ENCODE peak calls at places on chromosomes 2 and 18, in nine cellular contexts. Y, C, B, P, M, Q, V, E and S are unnamed samples. For H3K9me3, the result is how much of the 10 kb centered on the place peaks cover.

GRCh38 chr2:64230540-64230939 is 86.3 kb upstream of the PELI1 start:
- DNase-seq in C (no peak), V (no peak), Y (no peak), E (no peak), Q (no peak), B (peak), P (no peak), M (no peak), S (no peak)

GRCh38 chr2:105655244-105655643 is 89.5 kb upstream of the NCK2 start:
- DNase-seq in Q (no peak), M (no peak), V (no peak), Y (no peak), B (peak), C (no peak), E (no peak), P (no peak), S (no peak)

GRCh38 chr2:121128741-121129659 is 156.0 kb downstream of the TFCP2L1 start:
- DNase-seq in M (no peak), Y (peak), E (no peak), Q (no peak), C (no peak), P (no peak), V (peak), B (peak), S (peak)

GRCh38 chr2:147331790-147332419 is 512.9 kb upstream of the ACVR2A start:
- DNase-seq in Y (peak), E (peak), V (no peak), P (no peak), M (no peak), C (no peak), B (peak), Q (no peak), S (peak)

GRCh38 chr2:108640731-108641130 is 78.6 kb upstream of the RANBP2 start:
- DNase-seq in P (no peak), Q (no peak), M (no peak), Y (no peak), V (no peak), B (peak), C (no peak), E (no peak), S (no peak)

GRCh38 chr2:108583903-108584520 is 49.7 kb downstream of the LIMS1 start:
- DNase-seq in E (peak), P (peak), Q (no peak), M (peak), Y (peak), C (peak), V (no peak), B (peak), S (peak)

GRCh38 chr2:134707330-134707676 is 11.5 kb downstream of the TMEM163 start:
- DNase-seq in M (no peak), C (no peak), Q (no peak), P (no peak), E (no peak), Y (no peak), B (no peak), V (no peak), S (no peak)

GRCh38 chr2:195146761-195147160 is 510.3 kb upstream of the SLC39A10 start:
- DNase-seq in E (no peak), C (no peak), M (no peak), V (no peak), Q (no peak), B (no peak), P (no peak), Y (no peak), S (no peak)

GRCh38 chr2:391658-392170 is 103.8 kb upstream of the ALKAL2 start:
- DNase-seq in V (no peak), B (no peak), Y (no peak), P (no peak), E (no peak), M (no peak), Q (no peak), C (no peak), S (no peak)

GRCh38 chr18:68083131-68083530 is 566.6 kb upstream of the DSEL start:
- DNase-seq in Q (no peak), P (no peak), B (peak), E (no peak), V (no peak), C (no peak), M (no peak), Y (no peak), S (no peak)

GRCh38 chr2:216652566-216652965 is 19.3 kb downstream of the IGFBP2 start:
- DNase-seq in M (no peak), Q (no peak), B (no peak), C (no peak), E (no peak), Y (no peak), P (no peak), V (no peak), S (no peak)

GRCh38 chr2:134900151-134900550 is 18.5 kb upstream of the CCNT2 start:
- DNase-seq in Y (no peak), Q (no peak), B (peak), P (no peak), V (no peak), E (no peak), M (no peak), C (no peak), S (no peak)

GRCh38 chr2:43884674-43885073 is 45.9 kb downstream of the ABCG8 start:
- DNase-seq in P (no peak), M (no peak), E (no peak), C (no peak), Q (no peak), Y (no peak), B (no peak), V (no peak), S (no peak)

GRCh38 chr2:26768759-26769500 is 4.8 kb downstream of the SLC35F6 start:
- DNase-seq in E (no peak), Y (peak), B (peak), M (peak), Q (peak), P (no peak), C (peak), V (peak), S (no peak)

GRCh38 chr2:126723281-126723815 is 67.4 kb downstream of the GYPC start:
- DNase-seq in Q (no peak), E (no peak), M (no peak), P (no peak), C (no peak), V (no peak), B (no peak), Y (no peak), S (no peak)
- H3K4me3 ChIP-seq in Q (no peak), E (no peak), M (no peak), P (no peak), C (no peak), V (no peak), B (no peak), Y (no peak), S (no peak)

GRCh38 chr18:44497757-44498490 is 182.8 kb upstream of the SETBP1 start:
- DNase-seq in M (no peak), Y (no peak), Q (no peak), C (no peak), B (no peak), P (no peak), V (no peak), E (no peak), S (no peak)
- H3K27ac ChIP-seq in M (no peak), Y (no peak), Q (no peak), C (no peak), B (no peak), P (no peak), V (no peak), E (no peak), S (no peak)

GRCh38 chr18:79445221-79445620 is 49.5 kb downstream of the NFATC1 start:
- DNase-seq in Q (no peak), M (no peak), E (no peak), Y (no peak), V (no peak), P (no peak), C (no peak), B (no peak), S (no peak)
- H3K9me3 ChIP-seq in Q (under half), M (under half), E (under half), Y (under half), V (under half), P (under half), C (under half), B (under half), S (under half)

GRCh38 chr18:56635007-56635406 is 3.4 kb downstream of the TXNL1 start:
- DNase-seq in Y (no peak), P (no peak), B (no peak), M (no peak), C (no peak), V (no peak), Q (no peak), E (no peak), S (no peak)
- H3K4me3 ChIP-seq in Y (no peak), P (no peak), B (no peak), M (peak), C (no peak), V (no peak), Q (no peak), E (no peak), S (no peak)